ENCODE peak calls at places on chromosomes 7 and 10, in eight cellular contexts. One of them, this sample, is unnamed.

GRCh38 chr7:79407351-79407750 is 46.1 kb downstream of the MAGI2 start:
- DNase-seq in fibroblast of lung: no peak
- DNase-seq in cardiac muscle cell: peak; percentile 4
- DNase-seq in ovary: no peak
- DNase-seq in SK-N-SH: no peak
- DNase-seq in WERI-Rb-1: no peak
- DNase-seq in transverse colon: no peak
- DNase-seq in CD4-positive, CD25-positive, alpha-beta regulatory T cell: no peak
- DNase-seq in this sample: no peak

GRCh38 chr7:134593530-134594392 is 44.9 kb downstream of the AKR1B15 start:
- DNase-seq in WERI-Rb-1: peak; percentile 13
- DNase-seq in ovary: peak; percentile 78
- DNase-seq in CD4-positive, CD25-positive, alpha-beta regulatory T cell: no peak
- DNase-seq in SK-N-SH: peak; percentile 10
- DNase-seq in transverse colon: peak; percentile 41
- DNase-seq in cardiac muscle cell: peak; percentile 44
- DNase-seq in fibroblast of lung: peak; percentile 95
- DNase-seq in this sample: peak; percentile 92

GRCh38 chr7:44288381-44288685 is 37.1 kb downstream of the CAMK2B start:
- DNase-seq in transverse colon: no peak
- DNase-seq in cardiac muscle cell: no peak
- DNase-seq in SK-N-SH: no peak
- DNase-seq in ovary: no peak
- DNase-seq in WERI-Rb-1: no peak
- DNase-seq in CD4-positive, CD25-positive, alpha-beta regulatory T cell: no peak
- DNase-seq in fibroblast of lung: no peak
- DNase-seq in this sample: no peak

GRCh38 chr10:23095966-23096813 is 811 bp downstream of the MSRB2 start:
- DNase-seq in cardiac muscle cell: peak; percentile 57
- DNase-seq in ovary: peak; percentile 72
- DNase-seq in SK-N-SH: peak; percentile 25
- DNase-seq in CD4-positive, CD25-positive, alpha-beta regulatory T cell: peak; percentile 56
- DNase-seq in fibroblast of lung: peak; percentile 75
- DNase-seq in transverse colon: peak; percentile 48
- DNase-seq in WERI-Rb-1: no peak
- DNase-seq in this sample: peak; percentile 4

GRCh38 chr7:156640949-156641485 is 443 bp downstream of the RNF32 start:
- DNase-seq in ovary: no peak
- DNase-seq in transverse colon: peak; percentile 68
- DNase-seq in WERI-Rb-1: no peak
- DNase-seq in SK-N-SH: no peak
- DNase-seq in cardiac muscle cell: no peak
- DNase-seq in fibroblast of lung: no peak
- DNase-seq in CD4-positive, CD25-positive, alpha-beta regulatory T cell: peak; percentile 86
- DNase-seq in this sample: no peak

GRCh38 chr7:98930921-98931320 is 52.6 kb downstream of the TRRAP start:
- DNase-seq in CD4-positive, CD25-positive, alpha-beta regulatory T cell: peak; percentile 39
- DNase-seq in ovary: no peak
- DNase-seq in fibroblast of lung: no peak
- DNase-seq in cardiac muscle cell: no peak
- DNase-seq in WERI-Rb-1: no peak
- DNase-seq in SK-N-SH: no peak
- DNase-seq in transverse colon: no peak
- DNase-seq in this sample: no peak

GRCh38 chr7:107932851-107933250 is 41.9 kb downstream of the DLD start:
- DNase-seq in cardiac muscle cell: no peak
- DNase-seq in transverse colon: no peak
- DNase-seq in ovary: no peak
- DNase-seq in fibroblast of lung: no peak
- DNase-seq in SK-N-SH: no peak
- DNase-seq in WERI-Rb-1: no peak
- DNase-seq in CD4-positive, CD25-positive, alpha-beta regulatory T cell: no peak
- DNase-seq in this sample: peak; percentile 78

GRCh38 chr10:117555863-117556262 is 13.3 kb downstream of the EMX2 start:
- DNase-seq in cardiac muscle cell: no peak
- DNase-seq in ovary: no peak
- DNase-seq in transverse colon: no peak
- DNase-seq in fibroblast of lung: no peak
- DNase-seq in CD4-positive, CD25-positive, alpha-beta regulatory T cell: no peak
- DNase-seq in SK-N-SH: no peak
- DNase-seq in WERI-Rb-1: no peak
- DNase-seq in this sample: no peak

GRCh38 chr7:38192347-38192746 is 14.3 kb downstream of the STARD3NL start:
- DNase-seq in WERI-Rb-1: no peak
- DNase-seq in SK-N-SH: no peak
- DNase-seq in fibroblast of lung: no peak
- DNase-seq in cardiac muscle cell: no peak
- DNase-seq in CD4-positive, CD25-positive, alpha-beta regulatory T cell: no peak
- DNase-seq in transverse colon: no peak
- DNase-seq in ovary: no peak
- DNase-seq in this sample: no peak

GRCh38 chr10:100089241-100089640 is 7.6 kb upstream of the CPN1 start:
- DNase-seq in ovary: no peak
- DNase-seq in fibroblast of lung: no peak
- DNase-seq in CD4-positive, CD25-positive, alpha-beta regulatory T cell: no peak
- DNase-seq in SK-N-SH: peak; percentile 24
- DNase-seq in WERI-Rb-1: no peak
- DNase-seq in transverse colon: no peak
- DNase-seq in cardiac muscle cell: no peak
- DNase-seq in this sample: no peak

GRCh38 chr10:15167411-15168295 is 840 bp downstream of the NMT2 start:
- DNase-seq in SK-N-SH: peak; percentile 78
- DNase-seq in CD4-positive, CD25-positive, alpha-beta regulatory T cell: peak; percentile 61
- DNase-seq in transverse colon: peak; percentile 56
- DNase-seq in fibroblast of lung: peak; percentile 72
- DNase-seq in cardiac muscle cell: peak; percentile 83
- DNase-seq in WERI-Rb-1: peak; percentile 47
- DNase-seq in ovary: peak; percentile 71
- DNase-seq in this sample: peak; percentile 52

GRCh38 chr10:119365773-119366640 is 158.6 kb downstream of the GRK5 start:
- DNase-seq in ovary: no peak
- DNase-seq in WERI-Rb-1: no peak
- DNase-seq in cardiac muscle cell: no peak
- DNase-seq in fibroblast of lung: no peak
- DNase-seq in transverse colon: no peak
- DNase-seq in SK-N-SH: no peak
- DNase-seq in CD4-positive, CD25-positive, alpha-beta regulatory T cell: no peak
- DNase-seq in this sample: peak; percentile 17
- H3K27me3 ChIP-seq in ovary: no peaks in the 10 kb centered on the region
- H3K27me3 ChIP-seq in WERI-Rb-1: no peaks in the 10 kb centered on the region
- H3K27me3 ChIP-seq in cardiac muscle cell: no peaks in the 10 kb centered on the region
- H3K27me3 ChIP-seq in fibroblast of lung: no peaks in the 10 kb centered on the region
- H3K27me3 ChIP-seq in transverse colon: no peaks in the 10 kb centered on the region
- H3K27me3 ChIP-seq in SK-N-SH: no peaks in the 10 kb centered on the region
- H3K27me3 ChIP-seq in CD4-positive, CD25-positive, alpha-beta regulatory T cell: no peaks in the 10 kb centered on the region
- H3K27me3 ChIP-seq in this sample: no peaks in the 10 kb centered on the region

GRCh38 chr7:437293-438280 is 82.1 kb downstream of the PDGFA start:
- DNase-seq in cardiac muscle cell: no peak
- DNase-seq in transverse colon: no peak
- DNase-seq in fibroblast of lung: no peak
- DNase-seq in CD4-positive, CD25-positive, alpha-beta regulatory T cell: no peak
- DNase-seq in WERI-Rb-1: no peak
- DNase-seq in SK-N-SH: no peak
- DNase-seq in ovary: no peak
- DNase-seq in this sample: no peak
- H3K36me3 ChIP-seq in cardiac muscle cell: no peaks in the 10 kb centered on the region
- H3K36me3 ChIP-seq in transverse colon: no peaks in the 10 kb centered on the region
- H3K36me3 ChIP-seq in fibroblast of lung: no peaks in the 10 kb centered on the region
- H3K36me3 ChIP-seq in CD4-positive, CD25-positive, alpha-beta regulatory T cell: no peaks in the 10 kb centered on the region
- H3K36me3 ChIP-seq in WERI-Rb-1: no peaks in the 10 kb centered on the region
- H3K36me3 ChIP-seq in SK-N-SH: no peaks in the 10 kb centered on the region
- H3K36me3 ChIP-seq in ovary: no peaks in the 10 kb centered on the region
- H3K36me3 ChIP-seq in this sample: no peaks in the 10 kb centered on the region

GRCh38 chr10:7075110-7075509 is 335.7 kb downstream of the SFMBT2 start:
- DNase-seq in ovary: no peak
- DNase-seq in cardiac muscle cell: no peak
- DNase-seq in fibroblast of lung: no peak
- DNase-seq in CD4-positive, CD25-positive, alpha-beta regulatory T cell: no peak
- DNase-seq in WERI-Rb-1: no peak
- DNase-seq in SK-N-SH: no peak
- DNase-seq in transverse colon: no peak
- DNase-seq in this sample: no peak
- H3K27me3 ChIP-seq in ovary: no peaks in the 10 kb centered on the region
- H3K27me3 ChIP-seq in cardiac muscle cell: no peaks in the 10 kb centered on the region
- H3K27me3 ChIP-seq in fibroblast of lung: no peaks in the 10 kb centered on the region
- H3K27me3 ChIP-seq in CD4-positive, CD25-positive, alpha-beta regulatory T cell: peaks cover 8% of the 10 kb centered on the region
- H3K27me3 ChIP-seq in WERI-Rb-1: no peaks in the 10 kb centered on the region
- H3K27me3 ChIP-seq in SK-N-SH: no peaks in the 10 kb centered on the region
- H3K27me3 ChIP-seq in transverse colon: no peaks in the 10 kb centered on the region
- H3K27me3 ChIP-seq in this sample: no peaks in the 10 kb centered on the region

GRCh38 chr7:139394553-139394952 is 34.9 kb downstream of the LUC7L2 start:
- DNase-seq in ovary: no peak
- DNase-seq in SK-N-SH: no peak
- DNase-seq in transverse colon: no peak
- DNase-seq in fibroblast of lung: no peak
- DNase-seq in cardiac muscle cell: no peak
- DNase-seq in CD4-positive, CD25-positive, alpha-beta regulatory T cell: peak; percentile 29
- DNase-seq in WERI-Rb-1: no peak
- DNase-seq in this sample: no peak
- H3K36me3 ChIP-seq in ovary: no peaks in the 10 kb centered on the region
- H3K36me3 ChIP-seq in SK-N-SH: peaks cover 74% of the 10 kb centered on the region
- H3K36me3 ChIP-seq in transverse colon: no peaks in the 10 kb centered on the region
- H3K36me3 ChIP-seq in fibroblast of lung: no peaks in the 10 kb centered on the region
- H3K36me3 ChIP-seq in cardiac muscle cell: peaks cover 29% of the 10 kb centered on the region
- H3K36me3 ChIP-seq in CD4-positive, CD25-positive, alpha-beta regulatory T cell: peaks cover 51% of the 10 kb centered on the region
- H3K36me3 ChIP-seq in WERI-Rb-1: peaks cover 63% of the 10 kb centered on the region
- H3K36me3 ChIP-seq in this sample: peaks cover 79% of the 10 kb centered on the region

GRCh38 chr10:92691042-92691590 is 1.4 kb downstream of the HHEX start:
- DNase-seq in WERI-Rb-1: no peak
- DNase-seq in ovary: no peak
- DNase-seq in CD4-positive, CD25-positive, alpha-beta regulatory T cell: no peak
- DNase-seq in fibroblast of lung: no peak
- DNase-seq in cardiac muscle cell: no peak
- DNase-seq in SK-N-SH: no peak
- DNase-seq in transverse colon: no peak
- DNase-seq in this sample: peak; percentile 34
- H3K27me3 ChIP-seq in WERI-Rb-1: no peaks in the 10 kb centered on the region
- H3K27me3 ChIP-seq in ovary: no peaks in the 10 kb centered on the region
- H3K27me3 ChIP-seq in CD4-positive, CD25-positive, alpha-beta regulatory T cell: peaks cover 53% of the 10 kb centered on the region
- H3K27me3 ChIP-seq in fibroblast of lung: no peaks in the 10 kb centered on the region
- H3K27me3 ChIP-seq in cardiac muscle cell: peaks cover 89% of the 10 kb centered on the region
- H3K27me3 ChIP-seq in SK-N-SH: no peaks in the 10 kb centered on the region
- H3K27me3 ChIP-seq in transverse colon: peaks cover 79% of the 10 kb centered on the region
- H3K27me3 ChIP-seq in this sample: no peaks in the 10 kb centered on the region

DNA sequence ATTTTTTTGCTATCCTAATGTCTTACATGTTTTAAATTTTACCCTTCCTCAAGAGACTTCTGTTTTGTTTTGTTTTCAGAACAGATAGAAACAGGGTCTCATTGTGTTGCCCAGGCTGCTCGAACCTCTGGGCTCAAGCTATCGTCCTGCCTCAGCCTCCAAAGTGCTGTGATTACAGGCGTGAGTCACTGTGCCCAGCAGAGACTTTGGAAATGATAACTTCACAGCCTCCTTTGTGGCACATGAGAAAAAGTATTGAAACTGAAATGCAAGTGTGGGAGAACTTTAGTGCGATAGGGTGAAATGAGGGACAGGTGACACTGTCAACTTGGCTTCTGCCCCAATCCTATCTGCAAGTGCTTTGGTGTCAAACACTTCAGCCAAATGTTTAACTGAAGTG is 21.6 kb downstream of the IRF5 start:
- DNase-seq in cardiac muscle cell: no peak
- DNase-seq in fibroblast of lung: no peak
- DNase-seq in ovary: no peak
- DNase-seq in transverse colon: no peak
- DNase-seq in CD4-positive, CD25-positive, alpha-beta regulatory T cell: no peak
- DNase-seq in SK-N-SH: no peak
- DNase-seq in WERI-Rb-1: no peak
- DNase-seq in this sample: no peak
- H3K36me3 ChIP-seq in cardiac muscle cell: peaks cover 46% of the 10 kb centered on the region
- H3K36me3 ChIP-seq in fibroblast of lung: peaks cover 3% of the 10 kb centered on the region
- H3K36me3 ChIP-seq in ovary: no peaks in the 10 kb centered on the region
- H3K36me3 ChIP-seq in transverse colon: no peaks in the 10 kb centered on the region
- H3K36me3 ChIP-seq in CD4-positive, CD25-positive, alpha-beta regulatory T cell: peaks cover 65% of the 10 kb centered on the region
- H3K36me3 ChIP-seq in SK-N-SH: peaks cover 54% of the 10 kb centered on the region
- H3K36me3 ChIP-seq in WERI-Rb-1: peaks cover 63% of the 10 kb centered on the region
- H3K36me3 ChIP-seq in this sample: peaks cover 81% of the 10 kb centered on the region

GRCh38 chr7:49775949-49776443 is 2.6 kb downstream of the VWC2 start:
- DNase-seq in WERI-Rb-1: no peak
- DNase-seq in CD4-positive, CD25-positive, alpha-beta regulatory T cell: no peak
- DNase-seq in cardiac muscle cell: peak; percentile 11
- DNase-seq in ovary: no peak
- DNase-seq in fibroblast of lung: no peak
- DNase-seq in SK-N-SH: no peak
- DNase-seq in transverse colon: no peak
- DNase-seq in this sample: no peak

GRCh38 chr7:49775065-49775948 is 1.9 kb downstream of the VWC2 start:
- DNase-seq in cardiac muscle cell: peak; percentile 60
- DNase-seq in fibroblast of lung: no peak
- DNase-seq in WERI-Rb-1: peak; percentile 30
- DNase-seq in ovary: peak; percentile 52
- DNase-seq in CD4-positive, CD25-positive, alpha-beta regulatory T cell: no peak
- DNase-seq in SK-N-SH: peak; percentile 31
- DNase-seq in transverse colon: peak; percentile 11
- DNase-seq in this sample: no peak

GRCh38 chr7:49773082-49773938 is at the start of gene VWC2:
- DNase-seq in transverse colon: no peak
- DNase-seq in fibroblast of lung: no peak
- DNase-seq in CD4-positive, CD25-positive, alpha-beta regulatory T cell: no peak
- DNase-seq in ovary: peak; percentile 72
- DNase-seq in SK-N-SH: peak; percentile 37
- DNase-seq in cardiac muscle cell: peak; percentile 52
- DNase-seq in WERI-Rb-1: peak; percentile 15
- DNase-seq in this sample: no peak

GRCh38 chr7:49773939-49774458 is 561 bp downstream of the VWC2 start:
- DNase-seq in CD4-positive, CD25-positive, alpha-beta regulatory T cell: no peak
- DNase-seq in fibroblast of lung: no peak
- DNase-seq in SK-N-SH: peak; percentile 42
- DNase-seq in ovary: no peak
- DNase-seq in cardiac muscle cell: peak; percentile 43
- DNase-seq in transverse colon: no peak
- DNase-seq in WERI-Rb-1: no peak
- DNase-seq in this sample: no peak

GRCh38 chr7:49774459-49775064 is 1.1 kb downstream of the VWC2 start:
- DNase-seq in CD4-positive, CD25-positive, alpha-beta regulatory T cell: no peak
- DNase-seq in WERI-Rb-1: peak; percentile 26
- DNase-seq in ovary: peak; percentile 71
- DNase-seq in transverse colon: no peak
- DNase-seq in SK-N-SH: peak; percentile 39
- DNase-seq in fibroblast of lung: no peak
- DNase-seq in cardiac muscle cell: peak; percentile 45
- DNase-seq in this sample: no peak
- H3K27me3 ChIP-seq in CD4-positive, CD25-positive, alpha-beta regulatory T cell: peaks cover 4% of the 10 kb centered on the region
- H3K27me3 ChIP-seq in WERI-Rb-1: peaks cover 27% of the 10 kb centered on the region
- H3K27me3 ChIP-seq in ovary: no peaks in the 10 kb centered on the region
- H3K27me3 ChIP-seq in transverse colon: peaks cover 56% of the 10 kb centered on the region
- H3K27me3 ChIP-seq in SK-N-SH: peaks cover 65% of the 10 kb centered on the region
- H3K27me3 ChIP-seq in fibroblast of lung: peaks cover 17% of the 10 kb centered on the region
- H3K27me3 ChIP-seq in cardiac muscle cell: peaks cover 67% of the 10 kb centered on the region
- H3K27me3 ChIP-seq in this sample: peaks cover 19% of the 10 kb centered on the region

This sample was measured in HAP-1.